ENCODE peak calls at places on chromosomes 12 and 14, in four cellular contexts. M, J, E and T are unnamed samples.

GRCh38 chr14:37403656-37404055 is 191.4 kb downstream of the FOXA1 start:
- DNase-seq in J (no peak), E (no peak), M (no peak), T (no peak)

GRCh38 chr12:5402536-5402935 is 29.4 kb upstream of the NTF3 start:
- DNase-seq in E (no peak), M (no peak), J (no peak), T (no peak)

GRCh38 chr12:23775208-23775607 is 174.3 kb downstream of the SOX5 start:
- DNase-seq in M (no peak), J (no peak), E (no peak), T (no peak)

GRCh38 chr14:74573421-74574091 is 38.5 kb downstream of the LTBP2 start:
- DNase-seq in M (no peak), J (peak), E (no peak), T (no peak)

GRCh38 chr12:115203661-115204060 is 519.7 kb upstream of the TBX3 start:
- DNase-seq in M (no peak), E (no peak), J (no peak), T (no peak)

GRCh38 chr14:51304428-51304827 is 64.4 kb downstream of the TMX1 start:
- DNase-seq in M (no peak), E (no peak), J (no peak), T (no peak)

GRCh38 chr12:98373982-98374381 is 141.4 kb upstream of the TMPO start:
- DNase-seq in J (no peak), M (no peak), E (peak), T (no peak)

GRCh38 chr12:46788247-46788887 is 37.4 kb downstream of the SLC38A4 start:
- DNase-seq in E (no peak), J (no peak), M (no peak), T (no peak)

GRCh38 chr12:16048511-16048910 is 137.4 kb downstream of the DERA start:
- DNase-seq in M (no peak), J (no peak), E (no peak), T (no peak)

GRCh38 chr14:49893309-49894213 is 679 bp downstream of the ARF6 start:
- DNase-seq in E (peak), M (no peak), J (no peak), T (no peak)

GRCh38 chr14:85093631-85094330 is 436.2 kb upstream of the FLRT2 start:
- DNase-seq in E (no peak), M (no peak), J (no peak), T (no peak)

GRCh38 chr12:91893476-91893875 is 252.2 kb downstream of the BTG1 start:
- DNase-seq in M (no peak), J (no peak), E (peak), T (no peak)

GRCh38 chr12:119008691-119009221 is 27.4 kb downstream of the SRRM4 start:
- DNase-seq in M (no peak), J (peak), E (no peak), T (no peak)

GRCh38 chr12:69898236-69898635 is 73.2 kb downstream of the MYRFL start:
- DNase-seq in E (no peak), J (no peak), M (no peak), T (no peak)

GRCh38 chr12:16884056-16884455 is 278.1 kb upstream of the LMO3 start:
- DNase-seq in M (no peak), E (no peak), J (no peak), T (no peak)

GRCh38 chr14:61151276-61151675 is 129.9 kb downstream of the TMEM30B start:
- DNase-seq in J (no peak), E (no peak), M (no peak), T (no peak)

GRCh38 chr14:61154606-61155005 is 126.5 kb downstream of the TMEM30B start:
- DNase-seq in E (no peak), M (no peak), J (no peak), T (no peak)

GRCh38 chr14:61153436-61153835 is 127.7 kb downstream of the TMEM30B start:
- DNase-seq in M (no peak), E (no peak), J (peak), T (peak)

GRCh38 chr14:61153914-61154545 is 127.1 kb downstream of the TMEM30B start:
- DNase-seq in E (no peak), M (no peak), J (no peak), T (no peak)

GRCh38 chr14:61152851-61153364 is 128.2 kb downstream of the TMEM30B start:
- DNase-seq in E (no peak), M (no peak), J (no peak), T (peak)
- TF ChIP-seq TCF7 in E (no peak), M (no peak), J (no peak), T (no peak)

GRCh38 chr12:121446760-121447159 is 46.8 kb downstream of the RNF34 start:
- DNase-seq in M (no peak), J (no peak), E (no peak), T (no peak)

GRCh38 chr12:121451931-121452330 is 52.0 kb downstream of the RNF34 start:
- DNase-seq in J (no peak), M (no peak), E (no peak), T (no peak)

GRCh38 chr12:121444842-121445202 is 44.9 kb downstream of the RNF34 start:
- DNase-seq in J (no peak), E (no peak), M (no peak), T (no peak)

GRCh38 chr12:121452356-121453021 is 52.6 kb downstream of the RNF34 start:
- DNase-seq in J (no peak), M (no peak), E (no peak), T (no peak)

GRCh38 chr12:121448771-121449315 is 48.9 kb downstream of the RNF34 start:
- DNase-seq in M (no peak), J (no peak), E (no peak), T (no peak)
- TF ChIP-seq TCF7 in M (no peak), J (no peak), E (no peak), T (no peak)

GRCh38 chr14:101353422-101353821 is 207.9 kb upstream of the DIO3 start:
- DNase-seq in M (no peak), J (no peak), E (no peak), T (no peak)
- TF ChIP-seq TCF7 in M (no peak), J (no peak), E (no peak), T (no peak)

DNA sequence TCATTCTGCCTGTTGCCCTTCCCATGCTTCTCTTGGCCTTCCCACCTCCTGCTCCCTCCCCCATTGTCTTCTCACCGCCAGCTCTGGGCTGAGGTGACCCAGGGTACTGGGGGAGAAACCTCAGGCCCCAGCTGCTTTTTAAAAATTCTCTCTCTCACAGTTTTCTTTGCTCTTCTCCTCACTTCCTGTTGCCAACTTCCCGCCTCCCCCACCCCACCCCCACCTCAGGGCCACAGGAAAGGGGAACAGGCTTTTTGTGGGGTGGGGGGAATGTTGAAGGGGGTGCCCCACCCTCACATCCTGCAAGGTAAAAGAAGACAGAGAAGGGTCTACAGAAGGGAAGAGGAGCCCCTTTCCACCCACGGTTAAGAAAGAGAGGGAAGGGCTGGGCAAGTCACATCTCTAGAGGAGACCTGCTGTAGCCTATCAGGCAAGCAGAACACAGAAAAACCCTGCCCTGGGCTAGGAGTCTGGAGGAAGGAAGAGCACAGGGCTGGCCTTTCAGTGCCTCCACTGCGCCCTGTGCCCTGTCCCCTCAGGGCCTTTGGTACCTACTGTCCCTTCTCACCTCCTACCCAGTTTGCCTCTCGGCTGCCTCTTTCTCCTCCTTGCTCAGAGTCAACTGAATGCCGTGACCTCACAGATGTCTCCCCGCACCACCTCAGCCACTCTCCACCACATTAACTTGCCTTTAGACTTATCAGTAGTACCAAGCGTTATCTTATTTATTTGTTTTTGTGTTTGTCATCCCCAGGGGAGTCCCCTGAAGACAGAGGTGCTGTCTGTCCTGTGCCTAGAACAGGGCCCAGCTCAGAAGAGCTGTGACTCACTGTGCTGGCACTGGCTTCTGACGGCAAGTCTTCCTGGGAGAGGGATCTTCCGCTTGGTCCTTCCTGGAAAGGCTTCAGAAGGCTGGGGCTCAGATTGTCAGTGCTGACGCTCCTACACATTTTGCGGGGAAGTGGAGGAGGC is 1.7 kb downstream of the ARHGAP9 start:
- DNase-seq in M (peak), E (peak), J (no peak), T (no peak)
- TF ChIP-seq TCF7 in M (no peak), E (no peak), J (no peak), T (no peak)

GRCh38 chr14:73188501-73188903 is 48.8 kb upstream of the PAPLN start:
- DNase-seq in J (no peak), M (no peak), E (no peak), T (no peak)
- TF ChIP-seq TCF7 in J (no peak), M (no peak), E (no peak), T (no peak)

GRCh38 chr12:67594888-67595287 is 53.7 kb upstream of the DYRK2 start:
- DNase-seq in E (peak), J (no peak), M (no peak), T (no peak)
- TF ChIP-seq TCF7 in E (no peak), J (no peak), M (no peak), T (no peak)

GRCh38 chr12:20440408-20440807 is 72.1 kb downstream of the PDE3A start:
- DNase-seq in E (no peak), M (no peak), J (no peak), T (no peak)
- TF ChIP-seq TCF7 in E (no peak), M (no peak), J (no peak), T (no peak)

DNA sequence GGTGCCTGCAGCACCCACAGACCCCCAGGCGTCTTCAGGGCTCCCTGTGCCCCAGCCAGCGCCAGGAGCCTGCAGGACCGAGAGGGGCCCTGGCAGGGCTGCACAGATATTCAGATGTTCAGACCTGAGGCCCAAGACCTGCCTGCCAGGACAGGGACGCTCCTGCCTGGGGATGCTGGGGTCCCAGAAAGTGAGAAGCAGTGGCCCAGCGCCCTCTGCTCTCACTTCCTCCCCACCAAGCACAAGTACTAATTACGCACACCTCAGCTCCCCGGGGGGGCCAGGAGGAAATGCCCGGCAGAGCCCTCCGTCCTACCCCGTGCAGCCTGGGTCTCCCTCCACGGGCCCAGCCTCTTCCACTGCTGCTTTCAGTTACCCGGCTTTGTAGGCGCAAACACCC is 28.8 kb upstream of the INF2 start:
- DNase-seq in M (no peak), E (no peak), J (no peak), T (no peak)
- TF ChIP-seq TCF7 in M (no peak), E (no peak), J (no peak), T (no peak)

GRCh38 chr14:95265106-95266094 is 54.3 kb downstream of the CLMN start:
- DNase-seq in J (no peak), E (no peak), M (peak), T (peak)
- TF ChIP-seq TCF7 in J (no peak), E (no peak), M (no peak), T (peak)

GRCh38 chr14:61609143-61609851 is 86.0 kb upstream of the HIF1A start:
- DNase-seq in J (peak), M (no peak), E (no peak), T (peak)
- TF ChIP-seq TCF7 in J (no peak), M (no peak), E (no peak), T (no peak)